ENCODE peak calls at places on chromosome 5, in six cellular contexts. A, Y, M, E, X and W are unnamed samples.
A peak's percentile ranks its signal among the peaks of the same experiment; 100 is the strongest.

GRCh38 chr5:175335691-175336090 is 108.3 kb downstream of the DRD1 start:
- DNase-seq in A (no peak), X (no peak), Y (peak; percentile 47), M (no peak), E (no peak), W (no peak)

GRCh38 chr5:103021310-103021709 is 98.6 kb downstream of the GIN1 start:
- DNase-seq in X (no peak), Y (no peak), M (peak; percentile 27), A (no peak), E (peak; percentile 8), W (peak; percentile 26)

GRCh38 chr5:776862-777711 is 7.4 kb downstream of the ZDHHC11B start:
- DNase-seq in A (no peak), E (peak; percentile 77), Y (no peak), M (no peak), X (no peak), W (no peak)

GRCh38 chr5:34957299-34957698 is 27.9 kb downstream of the DNAJC21 start:
- DNase-seq in X (no peak), Y (no peak), M (no peak), A (no peak), E (no peak), W (peak; percentile 31)

GRCh38 chr5:53173083-53173482 is 63.5 kb upstream of the MOCS2 start:
- DNase-seq in E (no peak), Y (no peak), X (no peak), M (no peak), A (no peak), W (no peak)

GRCh38 chr5:129496410-129496809 is 36.3 kb downstream of the ADAMTS19 start:
- DNase-seq in Y (no peak), X (no peak), E (no peak), A (no peak), M (no peak), W (no peak)

GRCh38 chr5:65120371-65120967 is 351.7 kb downstream of the CWC27 start:
- DNase-seq in M (no peak), X (no peak), E (no peak), Y (no peak), A (no peak), W (no peak)

GRCh38 chr5:10503997-10504761 is 59.7 kb upstream of the ANKRD33B start:
- DNase-seq in M (no peak), A (no peak), Y (peak; percentile 41), E (peak; percentile 95), X (no peak), W (peak; percentile 20)

GRCh38 chr5:68954618-68954910 is 139.2 kb upstream of the SLC30A5 start:
- DNase-seq in Y (no peak), M (no peak), E (no peak), A (no peak), X (no peak), W (no peak)

GRCh38 chr5:179375236-179375685 is 30.0 kb upstream of the ADAMTS2 start:
- DNase-seq in Y (no peak), M (no peak), E (no peak), A (no peak), X (no peak), W (no peak)

GRCh38 chr5:39896104-39896503 is 471.3 kb upstream of the DAB2 start:
- DNase-seq in X (no peak), A (no peak), Y (no peak), E (no peak), M (no peak), W (no peak)

GRCh38 chr5:179141867-179142266 is 81.7 kb downstream of the ZNF354C start:
- DNase-seq in A (no peak), E (no peak), M (no peak), X (no peak), Y (no peak), W (no peak)

GRCh38 chr5:16922430-16922829 is 13.7 kb downstream of the MYO10 start:
- DNase-seq in E (no peak), A (no peak), M (no peak), X (no peak), Y (no peak), W (no peak)

GRCh38 chr5:154734670-154735248 is 20.4 kb upstream of the LARP1 start:
- DNase-seq in Y (no peak), X (no peak), E (no peak), A (no peak), M (no peak), W (no peak)

GRCh38 chr5:91142819-91143218 is 240.3 kb downstream of the ARRDC3 start:
- DNase-seq in M (no peak), E (no peak), A (no peak), X (no peak), Y (no peak), W (no peak)

GRCh38 chr5:138053554-138053953 is 20.7 kb upstream of the FAM13B start:
- DNase-seq in Y (no peak), M (no peak), X (no peak), A (no peak), E (no peak), W (no peak)

GRCh38 chr5:136453986-136454758 is 88.8 kb upstream of the TRPC7 start:
- DNase-seq in X (no peak), E (no peak), A (no peak), Y (no peak), M (no peak), W (no peak)

GRCh38 chr5:39192449-39193160 is 26.8 kb downstream of the FYB1 start:
- DNase-seq in E (no peak), X (no peak), A (no peak), M (no peak), Y (no peak), W (no peak)

DNA sequence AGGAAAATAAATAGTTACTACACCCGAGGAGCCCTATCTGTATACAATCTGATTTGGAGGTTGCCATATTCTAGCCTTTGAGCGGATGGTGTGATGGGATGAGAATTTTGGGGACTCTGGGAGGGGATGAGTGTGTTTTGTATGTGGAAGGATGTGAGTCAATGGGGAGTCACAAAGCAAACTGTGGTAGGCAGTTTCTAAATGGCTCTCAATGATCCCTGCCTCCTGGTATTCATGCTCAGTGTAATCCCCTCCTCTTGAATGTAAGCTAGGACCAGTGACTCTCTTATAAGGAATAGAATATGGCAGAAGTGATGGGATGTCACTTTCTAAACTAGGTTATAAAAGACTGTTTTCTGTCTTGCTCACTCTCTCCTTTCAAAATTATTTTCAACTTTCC is 205.7 kb upstream of the RIOK2 start:
- DNase-seq in X (no peak), E (no peak), Y (no peak), A (no peak), M (no peak), W (peak; percentile 63)
- TF ChIP-seq CEBPB in X (no peak), E (no peak), Y (no peak), A (no peak), M (no peak), W (no peak)

DNA sequence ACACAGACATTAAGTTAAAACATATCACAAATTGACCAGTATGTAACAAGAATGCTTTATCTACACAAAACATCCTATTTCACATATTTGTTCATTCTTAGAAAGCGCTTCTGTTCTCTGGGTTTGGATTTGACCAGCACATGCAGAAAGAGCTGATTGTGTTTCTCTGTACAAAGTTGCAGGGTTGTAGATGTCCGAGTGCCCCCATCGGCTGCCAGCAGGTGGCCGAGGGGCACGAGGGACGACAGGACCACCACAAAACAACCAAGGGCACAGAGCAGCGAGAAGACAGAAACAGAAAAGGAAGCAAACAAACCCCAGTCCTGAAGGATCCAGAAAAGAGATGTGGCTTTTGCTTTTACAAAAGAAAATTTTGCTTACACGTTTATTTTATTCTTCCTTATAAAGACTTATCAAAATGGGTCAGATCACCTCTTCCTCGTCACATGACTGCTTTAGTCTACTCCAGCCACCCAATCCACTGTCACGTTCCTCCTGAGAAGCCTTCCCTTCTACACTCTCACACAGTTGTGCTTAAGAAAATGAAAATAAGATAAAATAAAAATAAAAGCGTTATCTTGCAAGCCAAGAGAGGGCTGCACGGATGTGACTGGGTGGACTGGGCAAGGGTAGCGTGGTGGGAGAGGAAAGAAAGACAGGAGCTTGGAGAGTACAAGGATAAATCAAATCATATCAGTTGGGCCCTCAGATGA is 9.5 kb downstream of the OTP start:
- DNase-seq in X (no peak), M (no peak), A (no peak), Y (no peak), E (no peak), W (no peak)
- H2AFZ ChIP-seq in X (peak overlapping the region; percentile 69), M (peak overlapping the region; percentile 78), A (peak overlapping the region; percentile 24), Y (no peak overlapping the region), E (no peak overlapping the region), W (no peak overlapping the region)

DNA sequence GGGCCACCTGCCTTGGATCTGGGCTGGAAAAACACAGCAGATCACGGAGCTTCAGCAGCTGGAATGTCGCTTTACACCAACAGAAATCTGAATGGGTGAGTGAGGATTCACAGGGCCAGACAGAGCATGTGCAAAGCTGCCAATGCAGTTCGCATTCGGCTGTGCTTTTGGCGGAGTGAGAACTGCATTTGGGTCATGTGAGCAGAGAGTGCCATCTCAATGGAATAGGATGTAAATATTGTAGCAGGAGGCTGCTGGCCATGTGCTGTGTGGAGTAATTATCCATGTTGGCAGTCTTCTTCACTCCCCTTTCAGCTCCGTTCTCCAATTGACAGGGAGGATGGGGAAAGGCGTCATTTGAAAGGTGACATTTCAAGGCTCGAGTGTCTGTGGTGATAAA is at the start of gene ANKRD55:
- DNase-seq in A (no peak), X (no peak), Y (no peak), E (no peak), M (no peak), W (no peak)
- TF ChIP-seq CEBPB in A (no peak), X (no peak), Y (no peak), E (no peak), M (no peak), W (no peak)

DNA sequence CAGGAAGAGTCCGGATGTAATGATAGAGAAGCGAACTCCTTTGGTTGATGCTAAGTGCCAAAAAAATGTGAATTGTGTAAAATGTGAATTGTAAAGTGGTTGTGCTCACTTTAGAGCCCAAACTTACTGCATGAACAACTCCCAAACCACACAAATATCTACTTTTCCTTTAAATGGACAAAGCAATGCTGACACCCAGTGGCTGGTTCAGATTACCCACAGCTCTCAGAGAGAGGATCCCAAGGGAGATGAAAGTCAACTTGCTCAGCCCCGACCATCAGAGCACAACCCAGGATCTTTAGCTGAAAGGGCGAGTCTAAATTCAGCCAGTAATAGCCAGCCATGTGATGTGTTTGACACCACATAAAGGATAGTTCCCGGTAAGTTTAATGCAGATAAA is 133.7 kb downstream of the NMUR2 start:
- DNase-seq in E (no peak), X (no peak), A (peak; percentile 2), Y (peak; percentile 23), M (peak; percentile 8), W (no peak)
- H2AFZ ChIP-seq in E (no peak overlapping the region), X (no peak overlapping the region), A (no peak overlapping the region), Y (no peak overlapping the region), M (no peak overlapping the region), W (no peak overlapping the region)

GRCh38 chr5:147818290-147818689 is 13.2 kb downstream of the SPINK1 start:
- DNase-seq in Y (no peak), E (no peak), M (no peak), A (no peak), X (no peak), W (no peak)
- TF ChIP-seq CEBPB in Y (no peak), E (no peak), M (no peak), A (no peak), X (no peak), W (no peak)

GRCh38 chr5:19960451-19960850 is 27.5 kb downstream of the CDH18 start:
- DNase-seq in X (no peak), A (no peak), Y (no peak), M (no peak), E (no peak), W (no peak)

DNA sequence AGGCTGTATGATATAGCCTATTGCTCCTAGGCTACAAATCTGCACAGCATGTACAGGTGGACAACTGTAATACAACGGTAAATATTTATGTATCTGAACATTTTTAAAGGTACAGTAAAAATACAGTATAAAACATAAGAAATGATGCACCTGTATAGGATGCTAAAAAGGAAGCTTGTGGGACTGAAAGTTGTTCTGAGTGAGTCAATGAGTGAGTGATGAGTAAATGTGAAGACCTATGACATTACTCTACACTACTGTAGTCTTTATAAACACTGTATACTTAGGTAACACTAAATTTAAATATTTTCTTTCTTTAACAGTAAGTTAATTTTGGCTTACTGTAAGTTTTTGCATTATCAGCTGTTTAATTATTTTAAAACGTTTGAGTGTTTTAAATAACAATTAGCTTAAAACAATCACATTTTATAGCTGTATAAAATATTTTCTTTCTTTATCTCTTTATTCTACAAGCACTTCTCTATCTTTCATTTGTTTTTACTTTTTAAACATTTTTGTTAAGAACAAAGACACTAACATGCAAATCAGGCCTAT is 28.1 kb downstream of the CDH18 start:
- DNase-seq in E (no peak), X (no peak), Y (no peak), A (no peak), M (no peak), W (no peak)
- H2AFZ ChIP-seq in E (no peak overlapping the region), X (no peak overlapping the region), Y (no peak overlapping the region), A (no peak overlapping the region), M (no peak overlapping the region), W (no peak overlapping the region)